ENCODE peak calls at places on chromosomes 13 and 19, in four cellular contexts. H is IMR-90, J is A549, S is OCI-LY7. A is an unnamed sample. For H3K4me1, the result is how much of the 10 kb centered on the place peaks cover.

GRCh38 chr19:10421240-10421948 is 1.1 kb downstream of the PDE4A start:
- DNase-seq in H (no peak), S (peak), J (no peak), A (no peak)

GRCh38 chr19:49862411-49863253 is 4.7 kb downstream of the PNKP start:
- DNase-seq in S (peak), J (no peak), H (no peak), A (no peak)

GRCh38 chr19:12847159-12848139 is 9.1 kb downstream of the MAST1 start:
- DNase-seq in S (peak), J (peak), H (peak), A (peak)

GRCh38 chr13:88674841-88675240 is 1003.7 kb downstream of the SLITRK5 start:
- DNase-seq in S (no peak), J (no peak), H (no peak), A (no peak)

GRCh38 chr19:1912760-1913505 is 7.7 kb downstream of the ADAT3 start:
- DNase-seq in J (no peak), H (no peak), S (no peak), A (no peak)

GRCh38 chr19:17998827-17999150 is 9.2 kb upstream of the ARRDC2 start:
- DNase-seq in J (no peak), S (no peak), H (no peak), A (no peak)

GRCh38 chr19:19748249-19748938 is 15.5 kb upstream of the ZNF14 start:
- DNase-seq in J (no peak), H (no peak), S (no peak), A (no peak)

GRCh38 chr19:29485293-29485692 is 40.5 kb upstream of the VSTM2B start:
- DNase-seq in J (no peak), H (no peak), S (no peak), A (no peak)

GRCh38 chr19:50255115-50255514 is 51.7 kb downstream of the MYH14 start:
- DNase-seq in S (peak), H (no peak), J (no peak), A (no peak)

GRCh38 chr13:50197705-50198104 is 182.5 kb downstream of the KCNRG start:
- DNase-seq in J (no peak), S (no peak), H (peak), A (no peak)

GRCh38 chr19:34428549-34429285 is 536 bp downstream of the UBA2 start:
- DNase-seq in S (peak), J (peak), H (peak), A (peak)

GRCh38 chr13:61695147-61695546 is 279.5 kb upstream of the PCDH20 start:
- DNase-seq in S (no peak), H (no peak), J (no peak), A (no peak)

GRCh38 chr13:67147257-67148218 is 82.6 kb downstream of the PCDH9 start:
- DNase-seq in H (peak), S (no peak), J (no peak), A (no peak)

GRCh38 chr13:46743191-46743590 is 53.8 kb downstream of the ESD start:
- DNase-seq in S (no peak), H (peak), J (no peak), A (no peak)

GRCh38 chr13:46745062-46745461 is 51.9 kb downstream of the ESD start:
- DNase-seq in J (no peak), S (no peak), H (no peak), A (no peak)

GRCh38 chr13:46749951-46750350 is 47.0 kb downstream of the ESD start:
- DNase-seq in H (peak), J (no peak), S (no peak), A (no peak)

GRCh38 chr13:46748300-46748699 is 48.7 kb downstream of the ESD start:
- DNase-seq in J (no peak), H (no peak), S (no peak), A (no peak)

DNA sequence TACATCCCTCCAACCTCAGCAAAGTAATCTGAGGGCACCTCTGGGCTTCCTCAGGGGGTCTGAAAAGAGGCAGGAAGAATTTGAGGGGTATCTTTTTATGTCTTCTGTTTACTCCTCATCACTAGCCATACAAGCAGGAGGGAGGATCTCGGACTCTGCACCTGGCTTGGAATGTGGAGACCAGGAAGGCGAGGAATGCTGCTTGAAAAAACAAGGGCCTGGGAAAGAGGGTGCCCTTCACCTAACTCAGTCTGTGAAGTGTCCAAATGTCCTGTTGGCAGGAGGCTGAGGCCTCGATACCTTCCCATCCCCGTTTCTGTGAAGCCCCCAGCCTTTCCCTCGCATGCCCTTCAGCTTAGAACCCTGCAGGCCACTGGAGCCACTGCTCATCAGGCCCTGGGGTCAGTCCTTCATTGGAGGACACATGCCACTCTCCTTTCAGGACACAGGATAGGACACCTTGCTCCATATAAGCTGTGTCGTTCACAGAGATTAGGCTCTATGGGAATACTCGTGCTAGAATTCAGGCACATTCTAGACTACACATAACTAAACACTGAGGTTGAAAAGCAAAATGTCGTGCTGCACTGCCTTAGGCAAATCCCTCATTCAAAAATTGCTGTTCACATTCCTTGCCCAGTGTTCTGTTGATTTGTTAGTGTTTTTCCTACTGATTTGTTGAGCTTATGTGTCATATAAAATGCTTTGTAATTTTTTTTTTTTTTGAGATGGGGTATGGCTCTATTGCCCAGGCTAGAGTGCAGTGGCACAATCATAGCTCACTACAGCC is 49.7 kb downstream of the ESD start:
- DNase-seq in J (no peak), S (no peak), H (no peak), A (no peak)
- H3K4me1 ChIP-seq in J (under half), S (under half), H (under half), A (under half)

GRCh38 chr19:53466726-53467125 is 807 bp upstream of the ZNF813 start:
- DNase-seq in J (no peak), S (no peak), H (no peak), A (no peak)
- TF ChIP-seq CTCF in J (no peak), S (no peak), H (no peak), A (no peak)

DNA sequence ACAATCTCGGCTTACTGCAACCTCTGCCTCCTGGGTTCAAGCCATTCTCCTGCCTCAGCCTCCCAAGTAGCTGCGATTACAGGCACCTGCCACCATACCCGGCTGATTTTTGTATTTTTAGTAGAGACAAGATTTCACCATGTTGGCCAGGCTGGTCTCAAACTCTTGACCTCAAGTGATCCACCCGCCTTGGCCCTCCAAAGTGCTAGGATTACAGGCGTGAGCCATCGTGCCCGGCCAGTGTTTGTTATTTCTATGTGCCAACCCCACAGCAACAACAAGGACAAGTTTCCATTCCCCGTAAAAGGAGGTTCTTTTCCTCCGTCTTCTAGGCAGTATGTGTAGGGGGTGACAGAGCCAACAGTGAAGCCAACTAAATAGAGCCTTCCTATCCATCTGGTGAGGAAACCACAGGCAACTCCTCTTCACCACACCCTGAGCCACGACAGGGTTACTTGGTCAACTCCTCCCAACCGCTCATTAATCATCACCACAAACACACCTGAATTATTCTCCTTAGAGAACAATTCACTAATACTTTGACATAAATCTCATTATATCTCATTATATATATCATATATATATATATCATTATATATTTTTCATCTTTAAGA is 25.5 kb downstream of the FOXO1 start:
- DNase-seq in S (no peak), J (no peak), H (no peak), A (no peak)
- H3K4me1 ChIP-seq in S (half or more), J (under half), H (under half), A (half or more)

GRCh38 chr13:26557393-26558073 is at the start of gene WASF3:
- DNase-seq in H (peak), S (peak), J (peak), A (peak)
- TF ChIP-seq CTCF in H (no peak), S (no peak), J (no peak), A (no peak)

GRCh38 chr13:33633701-33634525 is 184.0 kb upstream of the RFC3 start:
- DNase-seq in H (peak), S (no peak), J (no peak), A (no peak)
- H3K4me1 ChIP-seq in H (under half), S (under half), J (under half), A (under half)

GRCh38 chr13:37070145-37070695 is 10.7 kb upstream of the SUPT20H start:
- DNase-seq in J (no peak), S (no peak), H (no peak), A (no peak)

GRCh38 chr13:37069597-37070103 is 10.2 kb upstream of the SUPT20H start:
- DNase-seq in H (no peak), J (no peak), S (no peak), A (no peak)

GRCh38 chr13:37067874-37068273 is 8.4 kb upstream of the SUPT20H start:
- DNase-seq in S (peak), J (no peak), H (no peak), A (no peak)

GRCh38 chr13:37070956-37071355 is 11.5 kb upstream of the SUPT20H start:
- DNase-seq in S (no peak), H (peak), J (no peak), A (no peak)

DNA sequence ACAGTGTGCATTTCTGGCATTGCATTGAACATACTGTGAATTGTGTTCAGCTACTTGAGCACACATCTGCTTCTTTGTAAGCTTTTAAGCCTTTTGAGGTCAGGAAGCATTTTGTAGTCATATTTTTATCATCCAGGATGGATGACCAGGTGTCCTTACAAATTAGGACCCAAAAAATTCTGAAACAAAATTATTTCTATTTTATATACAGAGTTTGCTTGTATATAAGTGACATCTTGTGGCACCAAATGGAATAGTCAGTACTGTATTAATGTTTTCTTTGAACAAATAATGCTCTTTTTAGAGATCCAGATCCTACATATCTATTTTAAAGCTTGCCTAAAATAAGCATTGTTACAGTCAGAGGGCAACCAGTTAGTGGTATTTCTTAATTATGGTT is 9.5 kb upstream of the SUPT20H start:
- DNase-seq in S (peak), H (peak), J (no peak), A (no peak)
- TF ChIP-seq CTCF in S (peak), H (peak), J (no peak), A (peak)

GRCh38 chr13:40570930-40571329 is 95.5 kb downstream of the FOXO1 start:
- DNase-seq in J (no peak), S (no peak), H (no peak), A (no peak)
- H3K4me1 ChIP-seq in J (under half), S (half or more), H (under half), A (half or more)

GRCh38 chr19:4448147-4448985 is 9.2 kb downstream of the UBXN6 start:
- DNase-seq in H (no peak), S (no peak), J (no peak), A (no peak)

GRCh38 chr19:4449826-4450075 is 7.8 kb downstream of the UBXN6 start:
- DNase-seq in S (no peak), H (no peak), J (no peak), A (no peak)

GRCh38 chr19:4446801-4447200 is 10.8 kb downstream of the UBXN6 start:
- DNase-seq in J (no peak), S (no peak), H (no peak), A (no peak)

GRCh38 chr19:4447327-4448146 is 10.1 kb downstream of the UBXN6 start:
- DNase-seq in J (no peak), H (no peak), S (no peak), A (no peak)

DNA sequence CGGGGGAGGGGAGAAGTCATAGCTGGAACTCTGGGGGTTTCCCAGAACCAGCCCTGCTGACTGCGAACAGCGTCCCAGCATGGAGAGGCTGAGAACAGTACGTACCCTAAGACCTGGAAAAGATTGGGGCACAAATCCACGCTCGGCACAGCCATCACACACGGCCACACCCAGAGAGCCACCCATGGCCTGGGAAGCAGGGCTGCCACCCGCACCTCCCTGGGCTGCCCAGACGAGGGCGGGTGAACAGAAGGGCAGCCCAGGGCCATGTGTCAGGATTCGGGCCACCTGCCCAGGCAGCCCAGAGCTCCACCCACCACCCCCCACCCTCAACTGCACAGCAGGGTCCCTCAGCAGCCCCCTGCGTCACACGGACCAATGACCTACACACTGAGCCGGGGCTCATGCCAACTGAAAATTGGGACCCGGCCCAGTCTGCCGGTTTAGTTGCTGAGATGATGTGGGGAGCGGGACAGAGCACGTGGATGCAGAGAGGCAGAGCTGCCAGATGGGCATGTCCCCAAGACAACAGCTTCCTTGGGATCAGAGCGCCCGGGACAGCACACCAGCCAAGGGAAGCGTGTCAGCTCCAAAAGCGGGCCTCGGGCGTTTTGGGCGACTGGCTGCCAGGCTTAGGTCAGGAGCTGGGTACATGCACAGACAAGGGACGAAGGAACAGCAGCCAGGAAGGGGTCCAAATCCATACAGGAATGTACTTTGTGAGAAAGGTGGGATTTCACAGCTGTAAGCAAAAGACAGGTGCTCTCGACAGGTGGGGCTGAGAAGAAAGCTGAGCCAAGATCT is 8.4 kb downstream of the UBXN6 start:
- DNase-seq in J (no peak), S (no peak), H (no peak), A (peak)
- TF ChIP-seq CTCF in J (no peak), S (no peak), H (no peak), A (peak)